ENCODE peak calls at places on chromosomes 6 and 20, in ten cellular contexts. J, K, M, C, U, T, S, L, N and D are unnamed samples.

GRCh38 chr6:28218312-28219248 is 6.5 kb upstream of the ZSCAN9 start:
- DNase-seq in K (peak; percentile 77), T (peak; percentile 16), U (peak; percentile 72), S (peak; percentile 68), L (peak; percentile 92), M (no peak), J (peak; percentile 67), C (peak; percentile 90), N (peak; percentile 27), D (peak; percentile 84)

GRCh38 chr6:140082867-140083297 is 708.4 kb upstream of the CITED2 start:
- DNase-seq in L (peak; percentile 73), J (peak; percentile 76), U (no peak), T (peak; percentile 72), S (no peak), C (no peak), M (no peak), K (no peak), N (no peak), D (no peak)

GRCh38 chr6:116764557-116764960 is 960 bp downstream of the FAM162B start:
- DNase-seq in J (no peak), U (no peak), C (no peak), N (no peak), K (peak; percentile 20), L (no peak), S (peak; percentile 36), M (no peak), T (no peak), D (no peak)

GRCh38 chr20:46333136-46333991 is 25.1 kb upstream of the CDH22 start:
- DNase-seq in C (no peak), J (no peak), U (no peak), T (no peak), K (no peak), L (no peak), N (peak; percentile 87), M (no peak), S (no peak), D (no peak)

GRCh38 chr6:41477572-41477971 is 68.6 kb upstream of the FOXP4 start:
- DNase-seq in K (no peak), C (peak; percentile 20), L (no peak), J (peak; percentile 22), U (no peak), S (no peak), T (no peak), N (no peak), M (no peak), D (no peak)

GRCh38 chr6:90859612-90860011 is 272.7 kb upstream of the MAP3K7 start:
- DNase-seq in U (no peak), C (no peak), S (no peak), N (peak; percentile 25), J (no peak), K (no peak), T (no peak), M (no peak), L (no peak), D (no peak)

GRCh38 chr6:15148356-15149058 is 97.4 kb upstream of the JARID2 start:
- DNase-seq in N (peak; percentile 100), L (peak; percentile 87), S (no peak), J (peak; percentile 16), C (no peak), K (peak; percentile 58), T (peak; percentile 59), U (no peak), M (no peak), D (no peak)

GRCh38 chr20:57264908-57265648 is 1.4 kb downstream of the BMP7 start:
- DNase-seq in M (no peak), N (no peak), T (no peak), S (no peak), L (no peak), J (no peak), C (no peak), U (no peak), K (peak; percentile 54), D (no peak)

GRCh38 chr6:2033544-2033943 is 211.9 kb downstream of the GMDS start:
- DNase-seq in K (no peak), U (no peak), T (no peak), N (no peak), M (no peak), S (no peak), J (no peak), L (no peak), C (no peak), D (no peak)

GRCh38 chr20:62739067-62739466 is 30.4 kb downstream of the NTSR1 start:
- DNase-seq in J (no peak), M (no peak), U (no peak), C (no peak), L (no peak), N (no peak), T (no peak), S (no peak), K (no peak), D (no peak)

GRCh38 chr20:47438464-47439381 is 63.0 kb upstream of the NCOA3 start:
- DNase-seq in C (no peak), L (peak; percentile 42), U (no peak), J (no peak), K (peak; percentile 58), S (peak; percentile 80), M (no peak), N (no peak), T (no peak), D (peak; percentile 71)

GRCh38 chr6:161273356-161273751 is 507 bp downstream of the AGPAT4 start:
- DNase-seq in T (no peak), U (peak; percentile 70), C (no peak), N (peak; percentile 52), K (peak; percentile 49), J (peak; percentile 66), M (peak; percentile 84), L (no peak), S (no peak), D (no peak)

GRCh38 chr6:97978855-97979271 is 695.8 kb upstream of the MMS22L start:
- DNase-seq in J (no peak), C (no peak), K (peak; percentile 6), T (no peak), L (peak; percentile 6), N (peak; percentile 21), S (peak; percentile 8), M (no peak), U (no peak), D (no peak)

GRCh38 chr6:4164043-4164442 is 28.7 kb upstream of the ECI2 start:
- DNase-seq in K (no peak), M (no peak), J (no peak), T (no peak), C (no peak), N (no peak), S (no peak), L (peak; percentile 21), U (no peak), D (no peak)

GRCh38 chr20:35318502-35319157 is 26.4 kb upstream of the FAM83C start:
- DNase-seq in K (peak; percentile 83), N (no peak), T (peak; percentile 43), C (peak; percentile 49), U (no peak), S (no peak), M (no peak), L (peak; percentile 100), J (peak; percentile 71), D (no peak)

GRCh38 chr20:60007452-60007851 is 49.2 kb downstream of the CDH26 start:
- DNase-seq in K (no peak), J (no peak), S (no peak), M (no peak), C (no peak), L (peak; percentile 34), T (no peak), U (no peak), N (no peak), D (no peak)

GRCh38 chr6:37013516-37014491 is 8.3 kb downstream of the FGD2 start:
- DNase-seq in M (no peak), U (no peak), J (no peak), T (no peak), S (no peak), K (no peak), N (no peak), L (no peak), C (no peak), D (no peak)

GRCh38 chr6:113530769-113531168 is 326.4 kb upstream of the MARCKS start:
- DNase-seq in T (peak; percentile 41), K (peak; percentile 6), S (peak; percentile 35), U (no peak), N (no peak), C (no peak), J (peak; percentile 68), M (no peak), L (peak; percentile 89), D (no peak)

GRCh38 chr20:37534401-37535157 is 6.9 kb upstream of the BLCAP start:
- DNase-seq in N (peak; percentile 90), L (peak; percentile 85), M (peak; percentile 51), K (peak; percentile 87), S (no peak), T (no peak), C (peak; percentile 34), U (peak; percentile 69), J (peak; percentile 90), D (peak; percentile 77)

GRCh38 chr20:58544301-58544700 is 29.1 kb upstream of the APCDD1L start:
- DNase-seq in L (no peak), M (no peak), N (no peak), J (no peak), U (no peak), T (no peak), K (no peak), S (no peak), C (no peak), D (no peak)

GRCh38 chr6:20789162-20789561 is 254.9 kb downstream of the CDKAL1 start:
- DNase-seq in M (no peak), T (no peak), K (peak; percentile 13), L (peak; percentile 38), C (no peak), U (no peak), J (peak; percentile 64), N (no peak), S (no peak), D (no peak)

GRCh38 chr6:119284861-119285521 is 64.6 kb downstream of the MAN1A1 start:
- DNase-seq in S (no peak), J (no peak), L (no peak), C (no peak), M (no peak), N (peak; percentile 21), U (no peak), T (no peak), K (no peak), D (no peak)

GRCh38 chr6:27966816-27967426 is 9.9 kb downstream of the OR2B6 start:
- DNase-seq in J (no peak), M (no peak), K (no peak), N (no peak), U (no peak), S (no peak), C (no peak), L (no peak), T (no peak), D (no peak)

GRCh38 chr20:19347943-19348456 is 135.6 kb downstream of the SLC24A3 start:
- DNase-seq in T (no peak), M (no peak), S (no peak), N (no peak), C (no peak), U (no peak), J (no peak), K (no peak), L (peak; percentile 36), D (peak; percentile 29)

GRCh38 chr6:85113934-85114582 is 335.8 kb upstream of the NT5E start:
- DNase-seq in N (no peak), C (no peak), J (peak; percentile 89), K (no peak), L (no peak), U (no peak), T (no peak), S (no peak), M (no peak), D (no peak)

GRCh38 chr6:138278326-138278725 is 60.0 kb upstream of the PBOV1 start:
- DNase-seq in M (no peak), T (peak; percentile 3), S (peak; percentile 56), U (no peak), J (peak; percentile 46), K (peak; percentile 50), L (peak; percentile 21), C (no peak), N (peak; percentile 6), D (no peak)

GRCh38 chr6:82507112-82507511 is 143.5 kb downstream of the TPBG start:
- DNase-seq in L (no peak), M (no peak), J (peak; percentile 40), K (no peak), S (no peak), T (no peak), U (no peak), C (no peak), N (no peak), D (no peak)

GRCh38 chr20:51345601-51346101 is 196.9 kb downstream of the NFATC2 start:
- DNase-seq in M (no peak), C (no peak), L (peak; percentile 94), T (no peak), U (no peak), N (no peak), J (peak; percentile 54), K (no peak), S (no peak), D (no peak)